ENCODE peak calls at places on chromosomes 11 and 22, in ten cellular contexts. F, G, R, Q, D, N, E, K, V and S are unnamed samples.

GRCh38 chr11:128965485-128965884 is 22.8 kb upstream of the TP53AIP1 start:
- DNase-seq in F (no peak), G (no peak), R (no peak), Q (no peak), D (no peak), N (no peak), E (no peak), K (no peak), V (no peak), S (no peak)

GRCh38 chr22:25380141-25380747 is 160.8 kb downstream of the CRYBB2 start:
- DNase-seq in F (peak; percentile 33), G (no peak), R (no peak), Q (no peak), D (no peak), N (no peak), E (no peak), K (no peak), V (peak; percentile 56), S (peak; percentile 38)

GRCh38 chr22:41758231-41758630 is 42.2 kb upstream of the CCDC134 start:
- DNase-seq in F (no peak), G (no peak), R (no peak), Q (no peak), D (no peak), N (no peak), E (no peak), K (no peak), V (no peak), S (no peak)

GRCh38 chr11:114159320-114159719 is 99.8 kb downstream of the ZBTB16 start:
- DNase-seq in F (no peak), G (no peak), R (no peak), Q (no peak), D (no peak), N (no peak), E (peak; percentile 53), K (no peak), V (no peak), S (no peak)

GRCh38 chr11:353315-353857 is 15.9 kb upstream of the B4GALNT4 start:
- DNase-seq in F (no peak), G (no peak), R (peak; percentile 92), Q (no peak), D (no peak), N (peak; percentile 60), E (no peak), K (no peak), V (peak; percentile 73), S (peak; percentile 82)

GRCh38 chr11:43515090-43515489 is 156.4 kb downstream of the TTC17 start:
- DNase-seq in F (no peak), G (peak; percentile 25), R (no peak), Q (peak; percentile 48), D (no peak), N (no peak), E (no peak), K (no peak), V (no peak), S (no peak)

GRCh38 chr22:43266117-43266516 is 77.1 kb downstream of the SCUBE1 start:
- DNase-seq in F (no peak), G (no peak), R (no peak), Q (no peak), D (no peak), N (no peak), E (no peak), K (no peak), V (no peak), S (no peak)

GRCh38 chr11:12050911-12051667 is 42.7 kb upstream of the DKK3 start:
- DNase-seq in F (no peak), G (no peak), R (no peak), Q (no peak), D (no peak), N (no peak), E (no peak), K (no peak), V (no peak), S (no peak)

GRCh38 chr11:102581091-102581490 is 44.0 kb downstream of the MMP20 start:
- DNase-seq in F (no peak), G (no peak), R (no peak), Q (no peak), D (no peak), N (no peak), E (no peak), K (no peak), V (no peak), S (no peak)

GRCh38 chr11:45252134-45252856 is 33.8 kb downstream of the SYT13 start:
- DNase-seq in F (peak; percentile 17), G (peak; percentile 81), R (no peak), Q (peak; percentile 67), D (peak; percentile 17), N (peak; percentile 33), E (peak; percentile 45), K (no peak), V (peak; percentile 84), S (peak; percentile 35)

GRCh38 chr11:76777922-76778321 is 5.2 kb upstream of the TSKU start:
- DNase-seq in F (no peak), G (no peak), R (no peak), Q (no peak), D (no peak), N (no peak), E (no peak), K (no peak), V (no peak), S (no peak)

GRCh38 chr11:19220903-19221682 is 19.3 kb upstream of the CSRP3 start:
- DNase-seq in F (no peak), G (no peak), R (no peak), Q (no peak), D (no peak), N (no peak), E (no peak), K (no peak), V (no peak), S (peak; percentile 75)

GRCh38 chr11:44128729-44129128 is 33.3 kb downstream of the EXT2 start:
- DNase-seq in F (no peak), G (no peak), R (no peak), Q (no peak), D (no peak), N (no peak), E (no peak), K (no peak), V (no peak), S (no peak)

GRCh38 chr11:34667810-34668582 is 47.1 kb downstream of the EHF start:
- DNase-seq in F (no peak), G (peak; percentile 77), R (no peak), Q (no peak), D (no peak), N (no peak), E (no peak), K (no peak), V (no peak), S (no peak)

GRCh38 chr22:46671824-46672432 is 51.7 kb downstream of the GRAMD4 start:
- DNase-seq in F (no peak), G (no peak), R (no peak), Q (no peak), D (no peak), N (no peak), E (no peak), K (no peak), V (no peak), S (no peak)

GRCh38 chr11:45921561-45922424 is 663 bp upstream of the LARGE2 start:
- DNase-seq in F (no peak), G (peak; percentile 81), R (peak; percentile 58), Q (peak; percentile 66), D (no peak), N (no peak), E (no peak), K (no peak), V (peak; percentile 53), S (peak; percentile 94)

GRCh38 chr22:50622723-50623327 is 5.1 kb downstream of the ARSA start:
- DNase-seq in F (peak; percentile 73), G (peak; percentile 82), R (no peak), Q (no peak), D (no peak), N (no peak), E (no peak), K (no peak), V (peak; percentile 93), S (no peak)

GRCh38 chr11:2789331-2789730 is 89.5 kb upstream of the KCNQ1OT1 start:
- DNase-seq in F (no peak), G (no peak), R (peak; percentile 7), Q (peak; percentile 26), D (no peak), N (no peak), E (no peak), K (no peak), V (no peak), S (peak; percentile 0)

GRCh38 chr11:130653838-130654601 is 205.6 kb downstream of the ADAMTS15 start:
- DNase-seq in F (no peak), G (no peak), R (peak; percentile 46), Q (no peak), D (no peak), N (peak; percentile 41), E (no peak), K (no peak), V (peak; percentile 64), S (peak; percentile 98)

GRCh38 chr22:46058591-46059519 is 81.9 kb upstream of the WNT7B start:
- DNase-seq in F (no peak), G (peak; percentile 8), R (peak; percentile 53), Q (no peak), D (no peak), N (no peak), E (no peak), K (no peak), V (peak; percentile 9), S (no peak)

GRCh38 chr11:12130180-12130980 is 20.0 kb downstream of the MICAL2 start:
- DNase-seq in F (no peak), G (peak; percentile 62), R (no peak), Q (no peak), D (no peak), N (no peak), E (no peak), K (no peak), V (peak; percentile 55), S (no peak)

GRCh38 chr11:27158763-27159679 is 118.4 kb downstream of the BBOX1 start:
- DNase-seq in F (peak; percentile 73), G (peak; percentile 85), R (peak; percentile 25), Q (peak; percentile 65), D (no peak), N (peak; percentile 66), E (peak; percentile 80), K (no peak), V (peak; percentile 46), S (peak; percentile 60)

GRCh38 chr11:35354644-35355043 is 64.7 kb downstream of the SLC1A2 start:
- DNase-seq in F (no peak), G (no peak), R (no peak), Q (no peak), D (no peak), N (peak; percentile 37), E (no peak), K (no peak), V (no peak), S (no peak)

GRCh38 chr11:76316726-76317125 is 64.2 kb downstream of the THAP12 start:
- DNase-seq in F (no peak), G (no peak), R (no peak), Q (no peak), D (no peak), N (no peak), E (no peak), K (no peak), V (no peak), S (no peak)

GRCh38 chr11:2780850-2781412 is 81.1 kb upstream of the KCNQ1OT1 start:
- DNase-seq in F (no peak), G (no peak), R (no peak), Q (no peak), D (no peak), N (no peak), E (no peak), K (no peak), V (peak; percentile 2), S (no peak)

GRCh38 chr11:24239016-24239720 is 257.7 kb upstream of the LUZP2 start:
- DNase-seq in F (no peak), G (no peak), R (no peak), Q (no peak), D (no peak), N (no peak), E (peak; percentile 27), K (no peak), V (no peak), S (peak; percentile 17)

GRCh38 chr22:27853404-27853803 is 51.8 kb upstream of the MN1 start:
- DNase-seq in F (no peak), G (no peak), R (no peak), Q (no peak), D (no peak), N (no peak), E (no peak), K (no peak), V (no peak), S (no peak)

GRCh38 chr11:78253797-78254196 is 65.1 kb downstream of the USP35 start:
- DNase-seq in F (no peak), G (no peak), R (no peak), Q (no peak), D (no peak), N (no peak), E (no peak), K (no peak), V (no peak), S (no peak)